ENCODE peak calls at places on chromosomes 16 and 17, in five cellular contexts. One of them, this sample, is unnamed. For H3K36me3 and H3K4me1, the result is how much of the 10 kb centered on the place peaks cover.

GRCh38 chr16:54176376-54176901 is 110.1 kb downstream of the IRX3 start:
- DNase-seq in prostate gland: no peak
- DNase-seq in SK-N-SH: no peak
- DNase-seq in tibial artery: no peak
- DNase-seq in IMR-90: no peak
- DNase-seq in this sample: no peak

GRCh38 chr16:73022534-73022933 is 25.4 kb downstream of the ZFHX3 start:
- DNase-seq in prostate gland: no peak
- DNase-seq in SK-N-SH: no peak
- DNase-seq in tibial artery: no peak
- DNase-seq in IMR-90: no peak
- DNase-seq in this sample: no peak

GRCh38 chr17:5769936-5770335 is 185.6 kb upstream of the NLRP1 start:
- DNase-seq in prostate gland: no peak
- DNase-seq in SK-N-SH: no peak
- DNase-seq in tibial artery: no peak
- DNase-seq in IMR-90: no peak
- DNase-seq in this sample: no peak

GRCh38 chr17:42819939-42820535 is 4.0 kb downstream of the BECN1 start:
- DNase-seq in prostate gland: no peak
- DNase-seq in SK-N-SH: peak
- DNase-seq in tibial artery: peak
- DNase-seq in IMR-90: peak
- DNase-seq in this sample: peak

GRCh38 chr16:51326131-51326856 is 175.2 kb upstream of the SALL1 start:
- DNase-seq in prostate gland: no peak
- DNase-seq in SK-N-SH: no peak
- DNase-seq in tibial artery: no peak
- DNase-seq in IMR-90: peak
- DNase-seq in this sample: no peak

GRCh38 chr17:28956112-28956511 is 4.8 kb upstream of the PHF12 start:
- DNase-seq in prostate gland: no peak
- DNase-seq in SK-N-SH: no peak
- DNase-seq in tibial artery: no peak
- DNase-seq in IMR-90: no peak
- DNase-seq in this sample: no peak

GRCh38 chr17:47808830-47809480 is 12.6 kb downstream of the OSBPL7 start:
- DNase-seq in prostate gland: no peak
- DNase-seq in SK-N-SH: no peak
- DNase-seq in tibial artery: no peak
- DNase-seq in IMR-90: no peak
- DNase-seq in this sample: no peak

GRCh38 chr17:21058098-21058893 is 15.5 kb upstream of the USP22 start:
- DNase-seq in prostate gland: no peak
- DNase-seq in SK-N-SH: no peak
- DNase-seq in tibial artery: no peak
- DNase-seq in IMR-90: peak
- DNase-seq in this sample: no peak

GRCh38 chr16:4679854-4680636 is 13.3 kb upstream of the NUDT16L1 start:
- DNase-seq in prostate gland: peak
- DNase-seq in SK-N-SH: no peak
- DNase-seq in tibial artery: peak
- DNase-seq in IMR-90: peak
- DNase-seq in this sample: peak

GRCh38 chr17:72121164-72122001 is 563 bp downstream of the SOX9 start:
- DNase-seq in prostate gland: no peak
- DNase-seq in SK-N-SH: peak
- DNase-seq in tibial artery: no peak
- DNase-seq in IMR-90: peak
- DNase-seq in this sample: peak

GRCh38 chr17:62882284-62882683 is 74.2 kb upstream of the MARCHF10 start:
- DNase-seq in prostate gland: no peak
- DNase-seq in SK-N-SH: no peak
- DNase-seq in tibial artery: no peak
- DNase-seq in IMR-90: no peak
- DNase-seq in this sample: no peak

GRCh38 chr17:29588017-29588557 is 1.4 kb downstream of the GIT1 start:
- DNase-seq in prostate gland: no peak
- DNase-seq in SK-N-SH: no peak
- DNase-seq in tibial artery: no peak
- DNase-seq in IMR-90: no peak
- DNase-seq in this sample: no peak

GRCh38 chr17:65418622-65419021 is 142.8 kb downstream of the AXIN2 start:
- DNase-seq in prostate gland: no peak
- DNase-seq in SK-N-SH: no peak
- DNase-seq in tibial artery: no peak
- DNase-seq in IMR-90: no peak
- DNase-seq in this sample: no peak

GRCh38 chr16:86092586-86093480 is 193.9 kb downstream of the IRF8 start:
- DNase-seq in prostate gland: no peak
- DNase-seq in SK-N-SH: no peak
- DNase-seq in tibial artery: no peak
- DNase-seq in IMR-90: no peak
- DNase-seq in this sample: no peak

GRCh38 chr16:53428681-53429080 is 5.6 kb upstream of the RBL2 start:
- DNase-seq in prostate gland: no peak
- DNase-seq in SK-N-SH: no peak
- DNase-seq in tibial artery: no peak
- DNase-seq in IMR-90: no peak
- DNase-seq in this sample: no peak

GRCh38 chr17:59812139-59812538 is 80.6 kb downstream of the TUBD1 start:
- DNase-seq in prostate gland: no peak
- DNase-seq in SK-N-SH: no peak
- DNase-seq in tibial artery: no peak
- DNase-seq in IMR-90: no peak
- DNase-seq in this sample: no peak

GRCh38 chr16:24610421-24610765 is 71.0 kb downstream of the RBBP6 start:
- DNase-seq in prostate gland: no peak
- DNase-seq in SK-N-SH: no peak
- DNase-seq in tibial artery: no peak
- DNase-seq in IMR-90: peak
- DNase-seq in this sample: no peak

GRCh38 chr17:29138184-29138955 is 41.8 kb downstream of the MYO18A start:
- DNase-seq in prostate gland: no peak
- DNase-seq in SK-N-SH: no peak
- DNase-seq in tibial artery: no peak
- DNase-seq in IMR-90: peak
- DNase-seq in this sample: no peak

GRCh38 chr17:32493581-32494513 is 7.1 kb downstream of the CDK5R1 start:
- DNase-seq in prostate gland: no peak
- DNase-seq in SK-N-SH: no peak
- DNase-seq in tibial artery: no peak
- DNase-seq in IMR-90: no peak
- DNase-seq in this sample: no peak

GRCh38 chr17:79549111-79549915 is 61.5 kb downstream of the RBFOX3 start:
- DNase-seq in prostate gland: no peak
- DNase-seq in SK-N-SH: peak
- DNase-seq in tibial artery: no peak
- DNase-seq in IMR-90: no peak
- DNase-seq in this sample: no peak

GRCh38 chr17:75636381-75637142 is 3.3 kb downstream of the SMIM5 start:
- DNase-seq in prostate gland: no peak
- DNase-seq in SK-N-SH: no peak
- DNase-seq in tibial artery: no peak
- DNase-seq in IMR-90: no peak
- DNase-seq in this sample: no peak

GRCh38 chr16:2799852-2800226 is 1.6 kb downstream of the PRSS41 start:
- DNase-seq in prostate gland: peak
- DNase-seq in SK-N-SH: no peak
- DNase-seq in tibial artery: no peak
- DNase-seq in IMR-90: peak
- DNase-seq in this sample: peak

GRCh38 chr17:80227666-80228065 is 7.4 kb downstream of the SLC26A11 start:
- DNase-seq in prostate gland: no peak
- DNase-seq in SK-N-SH: no peak
- DNase-seq in tibial artery: no peak
- DNase-seq in IMR-90: no peak
- DNase-seq in this sample: no peak

GRCh38 chr17:82215095-82215971 is 2.7 kb upstream of the CCDC57 start:
- DNase-seq in prostate gland: no peak
- DNase-seq in SK-N-SH: peak
- DNase-seq in tibial artery: no peak
- DNase-seq in IMR-90: no peak
- DNase-seq in this sample: no peak

GRCh38 chr17:34651267-34651955 is 72.0 kb downstream of the TMEM132E start:
- DNase-seq in prostate gland: no peak
- DNase-seq in SK-N-SH: no peak
- DNase-seq in tibial artery: no peak
- DNase-seq in IMR-90: no peak
- DNase-seq in this sample: no peak

GRCh38 chr16:75319513-75320401 is 68.3 kb upstream of the BCAR1 start:
- DNase-seq in prostate gland: no peak
- DNase-seq in SK-N-SH: no peak
- DNase-seq in tibial artery: no peak
- DNase-seq in IMR-90: peak
- DNase-seq in this sample: no peak

GRCh38 chr17:83148317-83149044 is 69.1 kb downstream of the METRNL start:
- DNase-seq in prostate gland: no peak
- DNase-seq in SK-N-SH: no peak
- DNase-seq in tibial artery: no peak
- DNase-seq in IMR-90: no peak
- DNase-seq in this sample: no peak

GRCh38 chr17:36808181-36808661 is 129.1 kb upstream of the LHX1 start:
- DNase-seq in prostate gland: no peak
- DNase-seq in SK-N-SH: peak
- DNase-seq in tibial artery: no peak
- DNase-seq in IMR-90: no peak
- DNase-seq in this sample: no peak
- H3K4me3 ChIP-seq in prostate gland: no peak
- H3K4me3 ChIP-seq in SK-N-SH: peak
- H3K4me3 ChIP-seq in tibial artery: no peak
- H3K4me3 ChIP-seq in IMR-90: no peak
- H3K4me3 ChIP-seq in this sample: no peak

GRCh38 chr17:50035421-50035879 is 20.5 kb upstream of the ITGA3 start:
- DNase-seq in prostate gland: no peak
- DNase-seq in SK-N-SH: peak
- DNase-seq in tibial artery: no peak
- DNase-seq in IMR-90: no peak
- DNase-seq in this sample: no peak

GRCh38 chr17:50037321-50038107 is 18.4 kb upstream of the ITGA3 start:
- DNase-seq in prostate gland: peak
- DNase-seq in SK-N-SH: peak
- DNase-seq in tibial artery: peak
- DNase-seq in IMR-90: peak
- DNase-seq in this sample: peak

GRCh38 chr17:50036455-50037320 is 19.2 kb upstream of the ITGA3 start:
- DNase-seq in prostate gland: no peak
- DNase-seq in SK-N-SH: peak
- DNase-seq in tibial artery: no peak
- DNase-seq in IMR-90: no peak
- DNase-seq in this sample: no peak

GRCh38 chr17:50034504-50035364 is 21.2 kb upstream of the ITGA3 start:
- DNase-seq in prostate gland: no peak
- DNase-seq in SK-N-SH: peak
- DNase-seq in tibial artery: no peak
- DNase-seq in IMR-90: no peak
- DNase-seq in this sample: peak

DNA sequence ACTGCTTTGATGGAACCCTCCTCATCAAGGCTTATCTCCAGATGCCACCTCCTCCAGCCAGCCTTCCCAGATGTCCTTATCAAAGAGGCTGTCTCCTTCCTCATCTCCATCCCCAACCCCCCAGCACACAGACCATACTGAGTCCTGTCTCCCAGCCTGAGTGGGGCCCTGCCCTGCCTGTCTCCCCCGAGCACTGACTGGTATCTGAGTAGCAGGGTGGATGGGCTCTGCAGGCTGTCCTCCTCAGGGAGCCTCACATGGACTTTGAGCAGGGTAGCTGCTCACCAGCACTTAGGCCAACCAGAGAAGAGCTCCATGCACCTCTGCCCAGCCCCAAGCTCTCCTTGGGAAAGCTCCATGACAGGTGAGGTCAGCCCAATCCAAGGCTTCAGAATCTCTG is 20.0 kb upstream of the ITGA3 start:
- DNase-seq in prostate gland: no peak
- DNase-seq in SK-N-SH: no peak
- DNase-seq in tibial artery: no peak
- DNase-seq in IMR-90: no peak
- DNase-seq in this sample: no peak
- H3K36me3 ChIP-seq in prostate gland: under half
- H3K36me3 ChIP-seq in SK-N-SH: under half
- H3K36me3 ChIP-seq in tibial artery: under half
- H3K36me3 ChIP-seq in IMR-90: under half
- H3K36me3 ChIP-seq in this sample: under half

DNA sequence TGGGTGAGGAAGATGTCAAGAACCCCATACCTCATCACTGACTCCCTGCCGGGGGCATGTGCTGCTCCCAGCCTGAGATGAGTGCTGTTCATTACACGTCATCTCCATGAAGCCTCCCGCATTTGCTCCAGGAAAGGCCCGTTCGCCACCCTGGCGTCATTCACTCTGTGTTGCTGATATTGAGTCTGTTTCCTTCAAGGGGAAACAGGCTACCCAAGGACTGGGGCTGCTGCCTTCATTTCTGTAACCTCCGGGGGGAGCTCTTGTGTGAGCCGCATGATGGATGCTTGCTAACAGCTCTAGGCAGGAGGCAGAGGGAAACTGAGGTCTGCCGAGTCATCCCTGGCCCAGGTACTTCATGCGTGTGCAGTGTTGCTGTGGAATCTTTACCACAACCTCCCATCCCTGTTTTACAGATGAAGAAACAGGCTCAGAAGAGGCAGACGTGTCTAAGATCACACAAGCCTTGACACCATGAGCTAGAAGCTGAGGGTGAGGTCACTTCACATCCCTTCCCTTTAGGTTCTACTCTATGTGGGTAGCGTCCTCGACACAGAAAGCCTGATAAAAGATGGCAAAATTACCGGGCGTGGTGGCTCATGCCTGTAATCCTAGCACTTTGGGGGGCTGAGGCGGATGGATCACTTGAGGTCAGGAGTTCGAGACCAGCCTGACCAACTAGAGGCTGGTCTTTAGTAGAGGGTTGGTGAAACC is 3.5 kb upstream of the ARMC5 start:
- DNase-seq in prostate gland: no peak
- DNase-seq in SK-N-SH: peak
- DNase-seq in tibial artery: peak
- DNase-seq in IMR-90: no peak
- DNase-seq in this sample: no peak
- H3K4me1 ChIP-seq in prostate gland: under half
- H3K4me1 ChIP-seq in SK-N-SH: half or more
- H3K4me1 ChIP-seq in tibial artery: under half
- H3K4me1 ChIP-seq in IMR-90: under half
- H3K4me1 ChIP-seq in this sample: under half

GRCh38 chr17:73711916-73712315 is 67.7 kb upstream of the SDK2 start:
- DNase-seq in prostate gland: no peak
- DNase-seq in SK-N-SH: no peak
- DNase-seq in tibial artery: no peak
- DNase-seq in IMR-90: no peak
- DNase-seq in this sample: no peak

GRCh38 chr17:73710095-73710592 is 65.9 kb upstream of the SDK2 start:
- DNase-seq in prostate gland: peak
- DNase-seq in SK-N-SH: peak
- DNase-seq in tibial artery: peak
- DNase-seq in IMR-90: peak
- DNase-seq in this sample: peak

GRCh38 chr17:73713136-73713535 is 68.9 kb upstream of the SDK2 start:
- DNase-seq in prostate gland: peak
- DNase-seq in SK-N-SH: no peak
- DNase-seq in tibial artery: no peak
- DNase-seq in IMR-90: no peak
- DNase-seq in this sample: no peak

GRCh38 chr17:73707358-73707757 is 63.1 kb upstream of the SDK2 start:
- DNase-seq in prostate gland: no peak
- DNase-seq in SK-N-SH: no peak
- DNase-seq in tibial artery: no peak
- DNase-seq in IMR-90: no peak
- DNase-seq in this sample: no peak

GRCh38 chr17:73711184-73711583 is 66.9 kb upstream of the SDK2 start:
- DNase-seq in prostate gland: no peak
- DNase-seq in SK-N-SH: no peak
- DNase-seq in tibial artery: no peak
- DNase-seq in IMR-90: no peak
- DNase-seq in this sample: no peak
- H3K4me3 ChIP-seq in prostate gland: no peak
- H3K4me3 ChIP-seq in SK-N-SH: no peak
- H3K4me3 ChIP-seq in tibial artery: no peak
- H3K4me3 ChIP-seq in IMR-90: no peak
- H3K4me3 ChIP-seq in this sample: no peak

This sample was measured in lung.